ENCODE peak calls at places on chromosomes 13 and 19, in six cellular contexts. R is neuronal stem cell, F is mesenchymal stem cell, P is H1, N is trophoblast cell, X is IMR-90. E is an unnamed sample.

GRCh38 chr19:29671393-29672076 is 6.3 kb downstream of the PLEKHF1 start:
- DNase-seq in P (no peak), N (peak), X (no peak), F (peak), R (no peak), E (no peak)

GRCh38 chr13:86862137-86862536 is 809.0 kb upstream of the SLITRK5 start:
- DNase-seq in F (no peak), N (no peak), R (no peak), P (no peak), X (no peak), E (peak)

GRCh38 chr13:40639226-40639681 is 27.2 kb downstream of the FOXO1 start:
- DNase-seq in P (no peak), X (no peak), N (peak), F (peak), R (no peak), E (no peak)

GRCh38 chr19:50001775-50002174 is 23.4 kb downstream of the VRK3 start:
- DNase-seq in P (no peak), F (no peak), R (no peak), N (no peak), X (no peak), E (no peak)

GRCh38 chr19:6161271-6161850 is 25.9 kb downstream of the ACSBG2 start:
- DNase-seq in F (no peak), P (no peak), N (peak), R (no peak), X (no peak), E (peak)

GRCh38 chr19:20167020-20167644 is at the start of gene ZNF486:
- DNase-seq in P (peak), N (peak), F (peak), R (peak), X (peak), E (peak)

GRCh38 chr19:54030895-54031586 is 32.7 kb downstream of the VSTM1 start:
- DNase-seq in R (no peak), P (no peak), N (no peak), X (peak), F (no peak), E (no peak)

GRCh38 chr19:40356681-40357595 is 8.4 kb downstream of the PLD3 start:
- DNase-seq in N (no peak), X (peak), R (no peak), F (no peak), P (no peak), E (no peak)

GRCh38 chr13:41458939-41459753 is 1.8 kb downstream of the RGCC start:
- DNase-seq in X (peak), R (no peak), N (peak), P (peak), F (peak), E (no peak)

DNA sequence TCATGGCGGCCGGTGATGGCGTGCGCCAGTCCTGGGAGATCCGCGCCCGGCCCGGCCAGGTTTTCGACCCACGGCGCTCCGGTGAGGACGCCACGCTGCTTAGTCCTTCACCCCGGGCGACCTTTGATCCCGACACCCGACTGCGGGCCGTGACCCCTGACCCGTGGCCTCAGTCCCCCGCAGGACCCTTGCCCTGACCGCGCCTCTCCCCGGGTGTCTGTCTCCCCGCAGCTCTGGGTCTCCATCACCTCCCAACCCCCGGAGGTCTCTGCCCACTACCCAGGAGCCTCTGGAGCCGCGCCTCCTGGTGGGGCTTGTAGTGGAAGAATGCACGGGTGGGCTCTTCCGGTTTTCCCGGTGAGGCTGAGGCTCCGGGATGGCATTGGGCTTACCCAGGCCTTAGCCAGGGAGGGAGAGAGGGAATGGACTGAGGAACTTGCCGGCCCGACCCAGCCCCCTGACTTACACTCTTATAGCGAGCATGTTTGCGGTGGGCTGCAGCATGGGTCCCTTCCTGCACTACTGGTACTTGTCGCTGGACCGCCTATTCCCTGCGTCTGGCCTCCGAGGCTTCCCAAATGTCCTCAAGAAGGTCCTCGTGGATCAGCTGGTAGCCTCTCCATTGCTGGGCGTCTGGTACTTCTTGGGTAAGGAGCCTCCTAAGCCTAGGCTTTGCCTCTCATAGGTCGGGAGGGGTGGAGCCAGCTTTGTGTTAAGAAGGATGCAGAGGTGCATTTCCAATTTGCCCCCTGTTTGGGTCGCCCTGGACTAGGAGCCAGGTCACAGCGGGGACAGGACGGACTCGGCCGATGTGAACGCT is 580 bp downstream of the MPV17L2 start:
- DNase-seq in P (no peak), X (no peak), F (peak), R (no peak), N (no peak), E (no peak)
- H3K23ac ChIP-seq in P (no peak), X (peak), F (peak), R (peak), N (no peak), E (no peak)

GRCh38 chr13:66640231-66640630 is 589.9 kb downstream of the PCDH9 start:
- DNase-seq in P (no peak), F (no peak), N (no peak), R (no peak), X (no peak), E (no peak)
- H3K14ac ChIP-seq in P (no peak), F (no peak), N (no peak), R (no peak), X (no peak), E (no peak)

GRCh38 chr19:45767881-45768643 is 990 bp downstream of the SIX5 start:
- DNase-seq in R (peak), N (peak), X (peak), P (peak), F (peak), E (peak)
- H3K23ac ChIP-seq in R (peak), N (no peak), X (peak), P (no peak), F (peak), E (no peak)

GRCh38 chr13:37752156-37752555 is 117.4 kb downstream of the TRPC4 start:
- DNase-seq in F (no peak), X (no peak), R (no peak), P (no peak), N (no peak), E (no peak)

GRCh38 chr13:37751025-37751424 is 118.5 kb downstream of the TRPC4 start:
- DNase-seq in N (no peak), X (no peak), R (no peak), P (no peak), F (no peak), E (no peak)

GRCh38 chr13:37753776-37754175 is 115.8 kb downstream of the TRPC4 start:
- DNase-seq in F (no peak), N (no peak), R (peak), X (no peak), P (no peak), E (no peak)

GRCh38 chr13:37747071-37747612 is 122.4 kb downstream of the TRPC4 start:
- DNase-seq in X (peak), R (no peak), F (peak), N (peak), P (no peak), E (no peak)

DNA sequence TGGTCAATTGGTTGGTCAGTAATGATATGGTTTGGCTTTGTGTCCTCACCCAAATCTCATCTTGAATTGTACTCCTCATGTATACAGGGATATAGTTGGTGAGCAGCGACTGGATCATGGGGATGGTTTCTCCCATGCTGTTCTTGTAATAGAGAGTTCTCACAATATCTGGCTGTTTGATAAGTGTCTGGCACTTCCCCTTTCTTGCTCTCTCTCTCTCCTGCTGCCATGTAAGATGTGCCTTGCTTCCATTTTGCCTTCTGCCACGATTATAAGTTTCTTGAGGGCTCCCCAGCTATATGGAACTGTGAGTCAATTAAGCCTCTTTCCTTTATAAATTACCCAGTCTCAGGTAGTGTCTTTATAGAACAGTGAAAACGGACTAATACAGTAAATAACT is 120.7 kb downstream of the TRPC4 start:
- DNase-seq in N (no peak), X (no peak), R (no peak), P (no peak), F (no peak), E (no peak)
- H3K14ac ChIP-seq in N (no peak), X (no peak), R (no peak), P (no peak), F (no peak), E (no peak)

DNA sequence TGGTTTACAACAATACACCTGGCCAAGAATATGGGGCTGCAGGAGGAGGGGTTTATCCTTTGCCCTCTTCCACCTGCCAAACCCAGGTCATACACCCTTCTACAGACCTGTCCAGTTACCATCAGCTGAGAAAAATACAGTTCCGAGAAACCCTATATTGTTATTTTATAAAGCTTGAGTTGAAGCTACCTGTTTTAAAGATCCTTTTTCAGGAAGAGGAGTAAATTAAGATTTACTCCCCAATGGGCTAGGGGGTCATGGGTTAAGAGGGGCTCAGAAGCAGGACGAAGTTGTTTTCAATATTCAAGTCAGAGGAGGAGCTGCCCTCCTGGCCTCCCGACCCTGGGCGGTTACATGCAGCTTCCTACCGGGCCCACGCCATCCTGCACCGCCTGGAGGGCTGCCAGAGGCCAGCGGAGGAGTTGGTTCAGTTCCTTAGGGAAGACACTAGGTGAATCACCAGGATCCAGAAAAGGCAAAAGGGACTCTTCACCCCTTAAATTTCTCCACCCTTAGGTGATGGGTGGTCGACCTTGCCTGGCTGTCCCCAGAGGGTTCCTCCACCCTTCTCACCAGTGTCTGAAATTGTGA is 1.3 kb downstream of the GJB2 start:
- DNase-seq in R (no peak), F (no peak), X (no peak), N (peak), P (peak), E (no peak)
- H3K23ac ChIP-seq in R (no peak), F (peak), X (no peak), N (no peak), P (no peak), E (no peak)

GRCh38 chr13:80235131-80235530 is 105.8 kb downstream of the SPRY2 start:
- DNase-seq in P (no peak), N (no peak), X (no peak), F (peak), R (no peak), E (no peak)
- H3K14ac ChIP-seq in P (no peak), N (no peak), X (no peak), F (no peak), R (no peak), E (no peak)

GRCh38 chr19:18421371-18421959 is 2.3 kb downstream of the SSBP4 start:
- DNase-seq in N (no peak), F (no peak), P (no peak), R (no peak), X (no peak), E (no peak)
- H3K23ac ChIP-seq in N (no peak), F (no peak), P (no peak), R (peak), X (peak), E (no peak)

DNA sequence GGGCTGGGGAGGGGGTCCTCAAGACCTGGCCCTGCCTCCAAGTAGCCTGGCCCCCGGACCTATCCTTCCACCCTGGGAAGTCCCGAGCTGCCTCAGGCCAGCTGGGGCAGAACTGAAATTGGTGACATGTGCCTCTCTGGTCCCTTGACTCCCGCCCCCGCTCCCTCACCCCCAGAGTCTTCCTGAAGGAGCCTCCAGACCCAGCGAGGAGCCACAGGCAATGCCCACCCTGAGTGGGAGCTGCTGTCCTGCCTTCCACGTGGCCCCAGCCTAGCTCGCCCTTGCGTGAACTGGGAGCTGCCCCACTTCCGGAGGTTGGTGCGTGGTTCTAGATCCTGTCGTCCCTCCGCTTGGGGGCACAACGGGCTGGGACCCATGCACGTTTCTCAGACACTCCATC is 34.6 kb downstream of the CEBPA start:
- DNase-seq in N (no peak), P (no peak), R (no peak), F (no peak), X (no peak), E (no peak)
- H3K14ac ChIP-seq in N (no peak), P (no peak), R (peak), F (no peak), X (no peak), E (peak)

GRCh38 chr19:9989504-9989903 is 20.8 kb downstream of the COL5A3 start:
- DNase-seq in X (no peak), P (no peak), N (no peak), F (no peak), R (no peak), E (no peak)
- H3K23ac ChIP-seq in X (no peak), P (no peak), N (no peak), F (no peak), R (no peak), E (no peak)

E was measured in H9.